ENCODE peak calls at places on chromosomes 12 and 14, in four cellular contexts. A, K, I and S are unnamed samples.

GRCh38 chr12:131783915-131784541 is 44.2 kb upstream of the MMP17 start:
- DNase-seq in A (peak), K (peak), I (no peak), S (peak)

GRCh38 chr12:124762384-124762783 is 101.3 kb downstream of the SCARB1 start:
- DNase-seq in I (no peak), A (no peak), K (no peak), S (no peak)

GRCh38 chr12:132029503-132030300 is 80.0 kb downstream of the EP400 start:
- DNase-seq in I (no peak), K (no peak), A (no peak), S (no peak)

GRCh38 chr14:88798161-88798560 is 5.4 kb upstream of the EML5 start:
- DNase-seq in I (no peak), A (no peak), K (no peak), S (no peak)

GRCh38 chr14:103108749-103109207 is 14.3 kb downstream of the EXOC3L4 start:
- DNase-seq in I (no peak), A (peak), K (peak), S (no peak)

GRCh38 chr12:120367924-120368788 is 808 bp downstream of the MSI1 start:
- DNase-seq in A (no peak), I (no peak), K (peak), S (peak)

GRCh38 chr14:77086017-77086727 is 11.9 kb upstream of the CIPC start:
- DNase-seq in I (peak), K (no peak), A (peak), S (no peak)

GRCh38 chr12:4121506-4122020 is 152.0 kb upstream of the CCND2 start:
- DNase-seq in I (no peak), A (no peak), K (no peak), S (no peak)

GRCh38 chr12:55718650-55719275 is 1.4 kb upstream of the RDH5 start:
- DNase-seq in K (no peak), A (no peak), I (no peak), S (no peak)

GRCh38 chr12:49089831-49090773 is 4.5 kb downstream of the DHH start:
- DNase-seq in I (no peak), K (peak), A (peak), S (peak)

GRCh38 chr12:46205293-46205692 is 63.5 kb downstream of the SLC38A1 start:
- DNase-seq in I (no peak), A (no peak), K (no peak), S (no peak)

DNA sequence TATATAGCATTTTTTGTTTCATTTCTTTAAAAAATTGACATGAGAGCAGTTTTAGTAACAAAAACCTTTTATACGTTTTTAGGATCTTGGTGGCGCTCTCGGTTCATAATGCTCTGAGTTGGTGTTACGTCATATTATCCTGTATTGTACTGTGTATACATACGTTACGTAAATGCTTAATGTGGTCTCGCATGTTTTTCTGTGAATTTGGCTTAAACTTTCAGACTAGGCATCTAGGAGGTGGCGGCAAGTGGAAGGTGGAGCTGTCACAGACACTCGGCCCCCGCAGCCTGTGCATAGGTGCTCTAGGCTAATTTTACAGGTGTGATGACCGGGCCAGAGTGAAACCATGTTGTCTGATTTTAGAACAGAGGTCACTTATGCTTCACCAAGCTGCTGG is 60.0 kb downstream of the PPP2R5C start:
- DNase-seq in I (no peak), K (no peak), A (no peak), S (no peak)
- TF ChIP-seq NR3C1 in I (no peak), K (no peak), A (no peak), S (no peak)

DNA sequence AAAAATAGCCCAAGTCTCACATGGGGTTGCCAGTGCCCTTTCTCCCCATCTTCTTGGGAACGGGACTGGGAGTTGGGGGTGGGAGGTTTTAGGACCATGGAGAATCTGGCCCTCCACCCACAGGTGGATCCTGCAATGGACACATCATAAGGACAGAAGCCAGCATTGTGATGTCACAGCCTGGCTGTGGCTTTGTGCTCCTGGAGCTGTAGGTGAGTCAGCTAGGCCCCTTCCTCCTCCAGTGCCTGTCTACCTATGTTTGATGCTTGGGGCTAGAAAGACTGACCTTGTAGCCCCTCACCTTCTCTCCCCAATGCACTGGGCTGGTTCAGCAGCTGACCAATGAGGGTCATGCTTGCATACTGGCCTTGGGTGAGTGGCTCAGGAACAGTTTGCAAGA is at the start of gene CCDC197:
- DNase-seq in I (no peak), K (no peak), A (no peak), S (no peak)
- TF ChIP-seq NR3C1 in I (no peak), K (no peak), A (no peak), S (no peak)

GRCh38 chr12:92558241-92558773 is 144.5 kb upstream of the PLEKHG7 start:
- DNase-seq in A (no peak), K (no peak), I (no peak), S (no peak)

GRCh38 chr12:92558806-92559205 is 144.0 kb upstream of the PLEKHG7 start:
- DNase-seq in A (no peak), I (no peak), K (no peak), S (no peak)

GRCh38 chr12:92560713-92561542 is 141.9 kb upstream of the PLEKHG7 start:
- DNase-seq in K (no peak), A (no peak), I (no peak), S (no peak)

GRCh38 chr12:92562063-92562734 is 140.6 kb upstream of the PLEKHG7 start:
- DNase-seq in K (no peak), A (no peak), I (no peak), S (no peak)

DNA sequence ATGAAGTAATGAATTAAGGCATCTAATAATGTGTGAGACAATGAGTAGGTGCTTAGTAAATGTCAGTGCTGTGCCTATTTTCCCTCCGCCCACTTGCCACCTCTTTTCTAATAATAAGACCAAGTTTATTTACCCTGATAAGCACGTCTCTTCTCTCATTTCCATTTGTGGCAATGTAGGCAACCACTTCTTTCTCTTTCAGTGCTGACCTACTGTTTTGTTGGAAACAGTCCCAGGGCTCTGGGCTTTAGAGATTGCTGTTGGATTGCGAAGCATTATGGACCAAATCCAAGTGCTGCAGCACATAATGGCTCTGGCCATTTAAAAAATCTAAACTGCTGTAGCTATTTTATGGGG is 141.3 kb upstream of the PLEKHG7 start:
- DNase-seq in A (no peak), K (no peak), I (no peak), S (no peak)
- TF ChIP-seq NR3C1 in A (no peak), K (no peak), I (no peak), S (no peak)

GRCh38 chr12:6774557-6775062 is 2.3 kb downstream of the LAG3 start:
- DNase-seq in I (no peak), K (no peak), A (no peak), S (no peak)
- TF ChIP-seq NR3C1 in I (no peak), K (no peak), A (no peak), S (no peak)

DNA sequence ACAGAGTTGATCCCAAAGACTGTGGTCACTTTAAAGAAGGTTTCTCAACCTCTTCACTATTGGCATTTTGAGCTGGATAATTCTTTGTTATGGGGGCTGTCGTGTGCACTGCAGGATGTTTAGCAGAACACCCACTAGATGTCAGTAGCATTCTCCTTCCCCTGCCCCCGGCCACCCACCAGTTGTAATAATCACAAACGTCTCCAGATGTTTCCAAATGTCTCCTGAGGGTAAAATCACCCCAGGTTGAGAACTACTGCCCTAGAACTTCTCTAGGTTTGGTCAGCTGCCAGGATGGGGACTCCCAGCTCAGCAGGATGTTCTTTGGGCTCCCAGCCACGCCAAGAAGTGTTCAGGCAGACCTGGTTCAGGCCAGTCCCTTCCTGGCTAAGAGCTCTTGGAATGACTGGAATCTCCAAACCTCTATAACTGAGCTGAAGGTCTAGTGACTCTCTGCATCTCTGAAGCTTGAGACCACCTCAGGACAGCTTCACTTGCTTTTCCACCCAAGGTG is 12.5 kb upstream of the AJUBA start:
- DNase-seq in K (peak), A (peak), I (peak), S (peak)
- TF ChIP-seq NR3C1 in K (no peak), A (no peak), I (no peak), S (no peak)

GRCh38 chr12:89497005-89497404 is 27.6 kb downstream of the GALNT4 start:
- DNase-seq in K (no peak), I (no peak), A (no peak), S (no peak)

GRCh38 chr12:89494411-89495231 is 30.0 kb downstream of the GALNT4 start:
- DNase-seq in K (peak), A (no peak), I (no peak), S (no peak)

GRCh38 chr12:89493650-89494302 is 30.8 kb downstream of the GALNT4 start:
- DNase-seq in A (no peak), I (no peak), K (no peak), S (no peak)

GRCh38 chr12:89499857-89500256 is 24.7 kb downstream of the GALNT4 start:
- DNase-seq in I (no peak), K (no peak), A (no peak), S (no peak)

DNA sequence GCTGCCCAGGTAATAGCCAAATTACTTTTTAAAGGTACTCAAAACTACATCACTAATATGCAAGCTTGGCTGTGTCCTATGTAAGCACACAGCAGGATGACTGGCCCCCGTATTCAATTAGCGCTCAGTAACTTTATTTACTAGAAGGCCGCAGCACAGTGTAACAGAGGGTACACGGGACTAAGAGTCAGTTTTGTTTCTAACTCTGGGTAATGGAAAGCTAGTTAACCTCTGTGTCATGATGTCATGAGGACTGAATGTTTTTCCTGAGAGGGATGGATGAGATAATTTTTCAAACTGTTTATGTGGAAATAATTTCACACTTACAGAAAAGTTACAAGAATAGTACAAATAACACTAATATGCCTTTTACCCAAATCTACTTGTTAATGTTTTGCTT is 27.1 kb downstream of the GALNT4 start:
- DNase-seq in K (no peak), A (no peak), I (no peak), S (no peak)
- TF ChIP-seq NR3C1 in K (no peak), A (no peak), I (no peak), S (no peak)